ENCODE peak calls at places on chromosomes 4 and X, in seven cellular contexts. One of them, this sample, is unnamed.

GRCh38 chr4:118352843-118353373 is at the start of gene PRSS12:
- DNase-seq in B cell: peak; percentile 80
- DNase-seq in T-cell: no peak
- DNase-seq in GM23248: peak; percentile 84
- DNase-seq in fibroblast of lung: peak; percentile 51
- DNase-seq in progenitor cell of endocrine pancreas: peak; percentile 81
- DNase-seq in NCI-H460: peak; percentile 38
- DNase-seq in this sample: no peak

GRCh38 chrX:23694606-23695005 is 27.3 kb downstream of the PRDX4 start:
- DNase-seq in GM23248: peak; percentile 71
- DNase-seq in NCI-H460: peak; percentile 73
- DNase-seq in fibroblast of lung: peak; percentile 37
- DNase-seq in T-cell: peak; percentile 1
- DNase-seq in progenitor cell of endocrine pancreas: peak; percentile 13
- DNase-seq in B cell: peak; percentile 60
- DNase-seq in this sample: peak; percentile 65

GRCh38 chr4:109879081-109879480 is 31.2 kb downstream of the LRIT3 start:
- DNase-seq in T-cell: no peak
- DNase-seq in GM23248: no peak
- DNase-seq in B cell: no peak
- DNase-seq in fibroblast of lung: no peak
- DNase-seq in NCI-H460: no peak
- DNase-seq in progenitor cell of endocrine pancreas: no peak
- DNase-seq in this sample: no peak

GRCh38 chrX:23911436-23911835 is 3.6 kb downstream of the CXorf58 start:
- DNase-seq in fibroblast of lung: no peak
- DNase-seq in GM23248: no peak
- DNase-seq in T-cell: no peak
- DNase-seq in progenitor cell of endocrine pancreas: no peak
- DNase-seq in B cell: no peak
- DNase-seq in NCI-H460: no peak
- DNase-seq in this sample: no peak

GRCh38 chrX:153897899-153898298 is 6.6 kb upstream of the AVPR2 start:
- DNase-seq in B cell: no peak
- DNase-seq in GM23248: no peak
- DNase-seq in fibroblast of lung: no peak
- DNase-seq in progenitor cell of endocrine pancreas: no peak
- DNase-seq in NCI-H460: no peak
- DNase-seq in T-cell: no peak
- DNase-seq in this sample: no peak

GRCh38 chr4:8019396-8020365 is 80.0 kb upstream of the AFAP1 start:
- DNase-seq in progenitor cell of endocrine pancreas: no peak
- DNase-seq in fibroblast of lung: no peak
- DNase-seq in B cell: no peak
- DNase-seq in T-cell: no peak
- DNase-seq in GM23248: peak; percentile 57
- DNase-seq in NCI-H460: no peak
- DNase-seq in this sample: no peak

GRCh38 chr4:13528823-13529129 is 15.5 kb downstream of the NKX3-2 start:
- DNase-seq in T-cell: no peak
- DNase-seq in fibroblast of lung: no peak
- DNase-seq in NCI-H460: no peak
- DNase-seq in progenitor cell of endocrine pancreas: no peak
- DNase-seq in B cell: peak; percentile 25
- DNase-seq in GM23248: no peak
- DNase-seq in this sample: no peak

GRCh38 chrX:16664059-16664458 is 14.1 kb downstream of the S100G start:
- DNase-seq in GM23248: peak; percentile 19
- DNase-seq in fibroblast of lung: peak; percentile 25
- DNase-seq in T-cell: no peak
- DNase-seq in B cell: no peak
- DNase-seq in NCI-H460: no peak
- DNase-seq in progenitor cell of endocrine pancreas: no peak
- DNase-seq in this sample: no peak

GRCh38 chr4:182913036-182913435 is 4.2 kb downstream of the DCTD start:
- DNase-seq in B cell: no peak
- DNase-seq in fibroblast of lung: no peak
- DNase-seq in T-cell: no peak
- DNase-seq in GM23248: no peak
- DNase-seq in progenitor cell of endocrine pancreas: no peak
- DNase-seq in NCI-H460: no peak
- DNase-seq in this sample: no peak

GRCh38 chr4:82458729-82459128 is 28.3 kb downstream of the ENOPH1 start:
- DNase-seq in fibroblast of lung: no peak
- DNase-seq in B cell: no peak
- DNase-seq in T-cell: no peak
- DNase-seq in progenitor cell of endocrine pancreas: no peak
- DNase-seq in NCI-H460: no peak
- DNase-seq in GM23248: no peak
- DNase-seq in this sample: no peak

GRCh38 chr4:123104275-123104674 is 181.9 kb upstream of the NUDT6 start:
- DNase-seq in fibroblast of lung: peak; percentile 16
- DNase-seq in GM23248: peak; percentile 21
- DNase-seq in B cell: no peak
- DNase-seq in T-cell: no peak
- DNase-seq in NCI-H460: no peak
- DNase-seq in progenitor cell of endocrine pancreas: no peak
- DNase-seq in this sample: no peak

GRCh38 chrX:10574663-10575062 is 45.7 kb downstream of the MID1 start:
- DNase-seq in fibroblast of lung: peak; percentile 58
- DNase-seq in B cell: no peak
- DNase-seq in GM23248: peak; percentile 65
- DNase-seq in T-cell: no peak
- DNase-seq in progenitor cell of endocrine pancreas: no peak
- DNase-seq in NCI-H460: no peak
- DNase-seq in this sample: no peak

GRCh38 chrX:136652822-136653723 is 5.1 kb downstream of the CD40LG start:
- DNase-seq in progenitor cell of endocrine pancreas: no peak
- DNase-seq in B cell: no peak
- DNase-seq in NCI-H460: no peak
- DNase-seq in fibroblast of lung: no peak
- DNase-seq in T-cell: no peak
- DNase-seq in GM23248: peak; percentile 44
- DNase-seq in this sample: no peak

GRCh38 chr4:119035941-119036737 is 99.5 kb upstream of the MYOZ2 start:
- DNase-seq in T-cell: no peak
- DNase-seq in fibroblast of lung: peak; percentile 56
- DNase-seq in NCI-H460: no peak
- DNase-seq in progenitor cell of endocrine pancreas: no peak
- DNase-seq in B cell: no peak
- DNase-seq in GM23248: peak; percentile 57
- DNase-seq in this sample: no peak

GRCh38 chr4:95129708-95130343 is 372.1 kb downstream of the BMPR1B start:
- DNase-seq in progenitor cell of endocrine pancreas: no peak
- DNase-seq in B cell: no peak
- DNase-seq in fibroblast of lung: peak; percentile 99
- DNase-seq in GM23248: peak; percentile 99
- DNase-seq in NCI-H460: peak; percentile 88
- DNase-seq in T-cell: no peak
- DNase-seq in this sample: no peak

GRCh38 chr4:71296945-71297344 is 41.9 kb upstream of the SLC4A4 start:
- DNase-seq in fibroblast of lung: peak; percentile 66
- DNase-seq in B cell: no peak
- DNase-seq in NCI-H460: no peak
- DNase-seq in progenitor cell of endocrine pancreas: no peak
- DNase-seq in GM23248: peak; percentile 18
- DNase-seq in T-cell: no peak
- DNase-seq in this sample: no peak

GRCh38 chr4:26753642-26754041 is 107.0 kb upstream of the STIM2 start:
- DNase-seq in progenitor cell of endocrine pancreas: no peak
- DNase-seq in B cell: no peak
- DNase-seq in fibroblast of lung: peak; percentile 90
- DNase-seq in NCI-H460: no peak
- DNase-seq in T-cell: no peak
- DNase-seq in GM23248: peak; percentile 1
- DNase-seq in this sample: no peak

GRCh38 chr4:115279300-115279699 is 165.9 kb upstream of the NDST4 start:
- DNase-seq in NCI-H460: no peak
- DNase-seq in T-cell: no peak
- DNase-seq in progenitor cell of endocrine pancreas: no peak
- DNase-seq in fibroblast of lung: no peak
- DNase-seq in B cell: no peak
- DNase-seq in GM23248: no peak
- DNase-seq in this sample: peak; percentile 24

GRCh38 chr4:98741952-98742351 is 83.5 kb upstream of the TSPAN5 start:
- DNase-seq in NCI-H460: no peak
- DNase-seq in B cell: no peak
- DNase-seq in GM23248: no peak
- DNase-seq in T-cell: no peak
- DNase-seq in fibroblast of lung: no peak
- DNase-seq in progenitor cell of endocrine pancreas: no peak
- DNase-seq in this sample: no peak

GRCh38 chrX:116173006-116173405 is 2.5 kb downstream of the AGTR2 start:
- DNase-seq in B cell: no peak
- DNase-seq in NCI-H460: no peak
- DNase-seq in T-cell: no peak
- DNase-seq in fibroblast of lung: no peak
- DNase-seq in GM23248: no peak
- DNase-seq in progenitor cell of endocrine pancreas: no peak
- DNase-seq in this sample: no peak

GRCh38 chrX:88355252-88355651 is 391.8 kb upstream of the CPXCR1 start:
- DNase-seq in NCI-H460: no peak
- DNase-seq in GM23248: no peak
- DNase-seq in B cell: no peak
- DNase-seq in T-cell: no peak
- DNase-seq in fibroblast of lung: no peak
- DNase-seq in progenitor cell of endocrine pancreas: no peak
- DNase-seq in this sample: no peak

GRCh38 chr4:7424553-7425111 is 10.1 kb downstream of the PSAPL1 start:
- DNase-seq in fibroblast of lung: no peak
- DNase-seq in progenitor cell of endocrine pancreas: no peak
- DNase-seq in GM23248: no peak
- DNase-seq in NCI-H460: no peak
- DNase-seq in B cell: peak; percentile 14
- DNase-seq in T-cell: no peak
- DNase-seq in this sample: no peak

GRCh38 chr4:81647388-81647787 is 175.7 kb upstream of the RASGEF1B start:
- DNase-seq in B cell: no peak
- DNase-seq in T-cell: no peak
- DNase-seq in GM23248: no peak
- DNase-seq in fibroblast of lung: no peak
- DNase-seq in progenitor cell of endocrine pancreas: no peak
- DNase-seq in NCI-H460: no peak
- DNase-seq in this sample: no peak

GRCh38 chr4:55397024-55397520 is 1.3 kb downstream of the TMEM165 start:
- DNase-seq in T-cell: no peak
- DNase-seq in NCI-H460: no peak
- DNase-seq in GM23248: peak; percentile 71
- DNase-seq in progenitor cell of endocrine pancreas: no peak
- DNase-seq in B cell: no peak
- DNase-seq in fibroblast of lung: no peak
- DNase-seq in this sample: peak; percentile 31

GRCh38 chrX:124719060-124719459 is 372.7 kb downstream of the SH2D1A start:
- DNase-seq in fibroblast of lung: no peak
- DNase-seq in GM23248: no peak
- DNase-seq in T-cell: no peak
- DNase-seq in progenitor cell of endocrine pancreas: no peak
- DNase-seq in NCI-H460: no peak
- DNase-seq in B cell: no peak
- DNase-seq in this sample: no peak

GRCh38 chr4:158768577-158769174 is at the start of gene FNIP2:
- DNase-seq in progenitor cell of endocrine pancreas: peak; percentile 59
- DNase-seq in GM23248: peak; percentile 91
- DNase-seq in T-cell: peak; percentile 37
- DNase-seq in B cell: peak; percentile 86
- DNase-seq in fibroblast of lung: peak; percentile 78
- DNase-seq in NCI-H460: peak; percentile 37
- DNase-seq in this sample: peak; percentile 15

GRCh38 chr4:173591760-173592159 is 61.7 kb upstream of the HAND2 start:
- DNase-seq in progenitor cell of endocrine pancreas: no peak
- DNase-seq in GM23248: no peak
- DNase-seq in NCI-H460: no peak
- DNase-seq in B cell: no peak
- DNase-seq in fibroblast of lung: no peak
- DNase-seq in T-cell: no peak
- DNase-seq in this sample: no peak

GRCh38 chr4:52037730-52038108 is 380 bp downstream of the SGCB start:
- DNase-seq in NCI-H460: no peak
- DNase-seq in T-cell: no peak
- DNase-seq in GM23248: peak; percentile 66
- DNase-seq in progenitor cell of endocrine pancreas: peak; percentile 41
- DNase-seq in fibroblast of lung: peak; percentile 47
- DNase-seq in B cell: no peak
- DNase-seq in this sample: peak; percentile 51

GRCh38 chr4:179583221-179583620 is 2141.0 kb upstream of the AGA start:
- DNase-seq in T-cell: no peak
- DNase-seq in GM23248: no peak
- DNase-seq in NCI-H460: no peak
- DNase-seq in B cell: no peak
- DNase-seq in progenitor cell of endocrine pancreas: no peak
- DNase-seq in fibroblast of lung: peak; percentile 17
- DNase-seq in this sample: no peak

GRCh38 chrX:42565739-42566138 is 212.2 kb downstream of the PPP1R2C start:
- DNase-seq in GM23248: no peak
- DNase-seq in fibroblast of lung: no peak
- DNase-seq in progenitor cell of endocrine pancreas: no peak
- DNase-seq in NCI-H460: no peak
- DNase-seq in T-cell: no peak
- DNase-seq in B cell: no peak
- DNase-seq in this sample: no peak

GRCh38 chr4:162163892-162164759 is at the start of gene FSTL5:
- DNase-seq in GM23248: peak; percentile 27
- DNase-seq in T-cell: no peak
- DNase-seq in fibroblast of lung: peak; percentile 81
- DNase-seq in progenitor cell of endocrine pancreas: peak; percentile 87
- DNase-seq in B cell: no peak
- DNase-seq in NCI-H460: peak; percentile 74
- DNase-seq in this sample: no peak

GRCh38 chr4:95155759-95156451 is 392.9 kb downstream of the UNC5C start:
- DNase-seq in NCI-H460: peak; percentile 22
- DNase-seq in B cell: no peak
- DNase-seq in T-cell: no peak
- DNase-seq in fibroblast of lung: peak; percentile 60
- DNase-seq in GM23248: peak; percentile 64
- DNase-seq in progenitor cell of endocrine pancreas: no peak
- DNase-seq in this sample: peak; percentile 46

GRCh38 chr4:48779095-48779997 is 733 bp downstream of the FRYL start:
- DNase-seq in T-cell: peak; percentile 54
- DNase-seq in NCI-H460: peak; percentile 32
- DNase-seq in GM23248: peak; percentile 83
- DNase-seq in progenitor cell of endocrine pancreas: peak; percentile 58
- DNase-seq in B cell: peak; percentile 86
- DNase-seq in fibroblast of lung: peak; percentile 62
- DNase-seq in this sample: peak; percentile 84

GRCh38 chr4:36399762-36400353 is 118.4 kb downstream of the DTHD1 start:
- DNase-seq in NCI-H460: peak; percentile 14
- DNase-seq in B cell: no peak
- DNase-seq in GM23248: peak; percentile 14
- DNase-seq in fibroblast of lung: peak; percentile 6
- DNase-seq in T-cell: peak; percentile 7
- DNase-seq in progenitor cell of endocrine pancreas: no peak
- DNase-seq in this sample: peak; percentile 15